ENCODE peak calls at places on chromosomes 6 and 20, in four cellular contexts. G is ovary; J is RWPE1; D is CD8-positive, alpha-beta T cell. M is an unnamed sample.

GRCh38 chr6:22717906-22718305 is 148.5 kb downstream of the HDGFL1 start:
- DNase-seq in G (no peak), J (no peak), D (no peak), M (no peak)

GRCh38 chr6:54873589-54873988 is 27.0 kb downstream of the FAM83B start:
- DNase-seq in G (no peak), J (no peak), D (no peak), M (no peak)

GRCh38 chr6:54282186-54282585 is 26.1 kb upstream of the TINAG start:
- DNase-seq in G (no peak), J (peak), D (no peak), M (no peak)

GRCh38 chr6:128885381-128885780 is 2.4 kb downstream of the LAMA2 start:
- DNase-seq in G (no peak), J (no peak), D (no peak), M (no peak)

GRCh38 chr6:127190552-127190951 is 72.1 kb downstream of the RSPO3 start:
- DNase-seq in G (no peak), J (peak), D (no peak), M (no peak)

GRCh38 chr6:135812085-135812526 is 39.4 kb upstream of the PDE7B start:
- DNase-seq in G (no peak), J (no peak), D (no peak), M (no peak)

GRCh38 chr6:10276106-10276505 is 138.8 kb downstream of the TFAP2A start:
- DNase-seq in G (no peak), J (no peak), D (no peak), M (no peak)

GRCh38 chr6:106685833-106686232 is 56.5 kb downstream of the QRSL1 start:
- DNase-seq in G (no peak), J (no peak), D (no peak), M (no peak)

GRCh38 chr20:63552481-63553249 is 1.3 kb upstream of the FNDC11 start:
- DNase-seq in G (no peak), J (no peak), D (peak), M (peak)

GRCh38 chr6:72530152-72530551 is 91.7 kb upstream of the KCNQ5 start:
- DNase-seq in G (no peak), J (no peak), D (no peak), M (no peak)

GRCh38 chr6:11492444-11493300 is 44.9 kb upstream of the TMEM170B start:
- DNase-seq in G (no peak), J (no peak), D (no peak), M (no peak)

GRCh38 chr6:19731286-19731685 is 105.9 kb upstream of the ID4 start:
- DNase-seq in G (no peak), J (peak), D (no peak), M (no peak)

GRCh38 chr6:19737968-19738367 is 99.2 kb upstream of the ID4 start:
- DNase-seq in G (no peak), J (no peak), D (no peak), M (no peak)

GRCh38 chr6:19734519-19734918 is 102.7 kb upstream of the ID4 start:
- DNase-seq in G (no peak), J (no peak), D (no peak), M (no peak)

GRCh38 chr6:19734061-19734460 is 103.1 kb upstream of the ID4 start:
- DNase-seq in G (no peak), J (no peak), D (no peak), M (no peak)

DNA sequence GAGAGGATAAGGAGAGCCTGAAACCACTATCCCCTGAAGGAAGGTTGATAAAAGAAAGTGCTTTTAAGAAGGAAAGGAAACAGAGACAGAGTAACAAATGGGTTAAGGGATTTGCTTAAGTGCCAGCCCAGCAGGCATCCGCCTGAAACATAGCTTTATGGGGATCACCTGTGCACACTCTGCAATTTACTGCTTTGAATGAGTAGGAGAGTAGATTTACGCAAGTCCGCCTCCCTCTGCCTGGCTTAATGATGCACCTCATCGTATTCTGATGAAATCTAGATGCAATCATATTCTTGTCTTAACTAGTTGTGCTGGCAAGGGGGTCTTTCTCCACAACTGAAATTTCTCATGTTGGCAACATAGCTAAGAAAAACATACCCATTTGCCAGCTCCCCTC is 101.1 kb upstream of the ID4 start:
- DNase-seq in G (no peak), J (no peak), D (no peak), M (no peak)
- TF ChIP-seq CTCF in G (no peak), J (no peak), D (no peak), M (no peak)

GRCh38 chr20:50931048-50931305 is 260 bp downstream of the ADNP start:
- DNase-seq in G (no peak), J (no peak), D (no peak), M (no peak)

GRCh38 chr20:50931306-50932015 is at the start of gene ADNP:
- DNase-seq in G (peak), J (peak), D (peak), M (peak)

GRCh38 chr20:50929299-50930138 is 1.7 kb downstream of the ADNP start:
- DNase-seq in G (peak), J (peak), D (peak), M (peak)

GRCh38 chr20:50930139-50931047 is 844 bp downstream of the ADNP start:
- DNase-seq in G (peak), J (peak), D (peak), M (no peak)

DNA sequence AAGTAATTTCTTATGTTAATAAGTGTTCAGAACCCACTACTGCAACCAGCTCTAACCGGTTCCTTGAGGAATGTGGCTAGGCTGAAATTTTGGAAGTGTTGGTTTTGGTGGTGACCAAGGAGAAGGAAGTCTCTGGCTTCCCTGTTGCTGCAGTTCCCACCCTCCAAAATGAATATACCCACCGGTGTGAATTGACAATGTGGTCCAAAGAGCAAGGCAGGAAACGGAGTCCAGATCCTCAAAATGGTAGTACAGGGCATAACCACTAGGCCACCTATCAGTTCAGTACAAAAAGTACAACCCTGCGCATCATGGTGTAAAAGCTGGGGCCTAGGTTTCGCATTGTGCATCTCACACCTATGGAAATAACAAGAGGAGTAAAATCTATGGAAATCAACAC is 2.8 kb downstream of the ADNP start:
- DNase-seq in G (no peak), J (no peak), D (no peak), M (no peak)
- TF ChIP-seq CTCF in G (no peak), J (no peak), D (no peak), M (no peak)

GRCh38 chr20:1185781-1186334 is 1.1 kb upstream of the TMEM74B start:
- DNase-seq in G (no peak), J (peak), D (peak), M (peak)
- TF ChIP-seq CTCF in G (no peak), J (peak), D (peak), M (peak)

GRCh38 chr20:60009826-60010616 is 51.8 kb downstream of the CDH26 start:
- DNase-seq in G (no peak), J (no peak), D (no peak), M (no peak)
- TF ChIP-seq CTCF in G (no peak), J (no peak), D (no peak), M (no peak)

GRCh38 chr20:20594171-20594530 is 118.3 kb downstream of the RALGAPA2 start:
- DNase-seq in G (no peak), J (peak), D (no peak), M (no peak)
- TF ChIP-seq CTCF in G (no peak), J (peak), D (no peak), M (peak)

DNA sequence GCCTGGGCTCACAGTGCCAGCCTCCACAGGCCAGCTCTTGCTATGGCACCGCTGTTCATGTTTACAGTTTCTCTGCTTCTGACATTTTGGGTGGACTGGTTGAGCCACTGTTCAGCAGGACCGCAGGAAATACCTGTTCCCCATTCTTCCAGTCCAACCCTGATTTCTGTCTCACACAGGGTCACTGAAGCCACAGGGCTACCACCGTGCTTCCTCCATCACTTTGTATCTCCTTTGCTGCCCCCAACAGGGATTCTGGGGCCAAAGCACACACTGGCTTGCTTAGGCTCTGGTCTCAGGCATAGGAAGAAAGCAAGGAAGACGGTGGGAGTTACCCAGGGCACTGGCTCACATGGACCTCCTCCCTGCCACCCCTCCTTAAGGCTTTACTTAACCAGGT is 164.5 kb downstream of the UNC5CL start:
- DNase-seq in G (no peak), J (no peak), D (no peak), M (no peak)
- TF ChIP-seq CTCF in G (no peak), J (no peak), D (no peak), M (no peak)

GRCh38 chr6:16324622-16325225 is 86.3 kb downstream of the GMPR start:
- DNase-seq in G (no peak), J (no peak), D (no peak), M (no peak)
- TF ChIP-seq CTCF in G (no peak), J (no peak), D (no peak), M (no peak)

GRCh38 chr20:36273414-36274247 is 32.5 kb upstream of the DLGAP4 start:
- DNase-seq in G (no peak), J (peak), D (no peak), M (no peak)
- TF ChIP-seq CTCF in G (no peak), J (peak), D (no peak), M (no peak)